ENCODE peak calls at places on chromosomes 6 and 20, in eight cellular contexts. C is K562; I is naive thymus-derived CD4-positive, alpha-beta T cell; J is psoas muscle; V is fibroblast of lung; E is MM.1S; X is SJSA1; H is A549. L is an unnamed sample.

GRCh38 chr20:8608470-8608869 is 460.4 kb upstream of the PLCB4 start:
- DNase-seq in C (no peak), I (no peak), J (no peak), V (no peak), E (no peak), X (no peak), H (no peak), L (no peak)

GRCh38 chr6:142207265-142207877 is 60.3 kb downstream of the VTA1 start:
- DNase-seq in C (peak; percentile 51), I (peak; percentile 42), J (no peak), V (peak; percentile 36), E (peak; percentile 12), X (peak; percentile 48), H (peak; percentile 49), L (no peak)

GRCh38 chr6:26175428-26176181 is 88.4 kb downstream of the HFE start:
- DNase-seq in C (peak; percentile 68), I (peak; percentile 75), J (no peak), V (peak; percentile 66), E (peak; percentile 73), X (no peak), H (peak; percentile 72), L (peak; percentile 50)

GRCh38 chr6:131754088-131754487 is 43.3 kb upstream of the CTAGE9 start:
- DNase-seq in C (no peak), I (no peak), J (no peak), V (peak; percentile 79), E (no peak), X (no peak), H (no peak), L (no peak)

GRCh38 chr6:142087950-142088857 is 44.5 kb upstream of the GJE1 start:
- DNase-seq in C (no peak), I (no peak), J (peak; percentile 10), V (no peak), E (no peak), X (no peak), H (no peak), L (no peak)

GRCh38 chr20:15045246-15045645 is 707.8 kb upstream of the FLRT3 start:
- DNase-seq in C (no peak), I (no peak), J (peak; percentile 43), V (no peak), E (no peak), X (no peak), H (no peak), L (no peak)

GRCh38 chr6:144657691-144658090 is 372.6 kb downstream of the UTRN start:
- DNase-seq in C (no peak), I (no peak), J (no peak), V (peak; percentile 21), E (no peak), X (peak; percentile 96), H (peak; percentile 39), L (no peak)

GRCh38 chr6:147204060-147204785 is at the start of gene STXBP5:
- DNase-seq in C (peak; percentile 37), I (peak; percentile 55), J (peak; percentile 50), V (peak; percentile 60), E (no peak), X (peak; percentile 54), H (peak; percentile 32), L (peak; percentile 10)

GRCh38 chr6:36701401-36701991 is 3.9 kb downstream of the RAB44 start:
- DNase-seq in C (no peak), I (no peak), J (no peak), V (no peak), E (peak; percentile 34), X (no peak), H (no peak), L (no peak)

GRCh38 chr6:72704979-72705378 is 83.1 kb downstream of the KCNQ5 start:
- DNase-seq in C (no peak), I (no peak), J (no peak), V (no peak), E (no peak), X (no peak), H (peak; percentile 6), L (no peak)

GRCh38 chr20:31496761-31497295 is 17.4 kb upstream of the HM13 start:
- DNase-seq in C (no peak), I (no peak), J (peak; percentile 71), V (no peak), E (no peak), X (no peak), H (no peak), L (no peak)

GRCh38 chr6:143107440-143107839 is 46.8 kb downstream of the AIG1 start:
- DNase-seq in C (no peak), I (no peak), J (no peak), V (no peak), E (no peak), X (no peak), H (no peak), L (no peak)

GRCh38 chr20:41697861-41698559 is 79.8 kb upstream of the CHD6 start:
- DNase-seq in C (peak; percentile 45), I (peak; percentile 41), J (no peak), V (peak; percentile 14), E (peak; percentile 58), X (no peak), H (peak; percentile 31), L (no peak)

GRCh38 chr20:60395993-60396392 is 437.8 kb downstream of the CDH26 start:
- DNase-seq in C (no peak), I (no peak), J (no peak), V (no peak), E (peak; percentile 2), X (no peak), H (no peak), L (no peak)

GRCh38 chr6:41358503-41358902 is 23.1 kb downstream of the NCR2 start:
- DNase-seq in C (no peak), I (no peak), J (no peak), V (no peak), E (no peak), X (peak; percentile 26), H (no peak), L (no peak)

DNA sequence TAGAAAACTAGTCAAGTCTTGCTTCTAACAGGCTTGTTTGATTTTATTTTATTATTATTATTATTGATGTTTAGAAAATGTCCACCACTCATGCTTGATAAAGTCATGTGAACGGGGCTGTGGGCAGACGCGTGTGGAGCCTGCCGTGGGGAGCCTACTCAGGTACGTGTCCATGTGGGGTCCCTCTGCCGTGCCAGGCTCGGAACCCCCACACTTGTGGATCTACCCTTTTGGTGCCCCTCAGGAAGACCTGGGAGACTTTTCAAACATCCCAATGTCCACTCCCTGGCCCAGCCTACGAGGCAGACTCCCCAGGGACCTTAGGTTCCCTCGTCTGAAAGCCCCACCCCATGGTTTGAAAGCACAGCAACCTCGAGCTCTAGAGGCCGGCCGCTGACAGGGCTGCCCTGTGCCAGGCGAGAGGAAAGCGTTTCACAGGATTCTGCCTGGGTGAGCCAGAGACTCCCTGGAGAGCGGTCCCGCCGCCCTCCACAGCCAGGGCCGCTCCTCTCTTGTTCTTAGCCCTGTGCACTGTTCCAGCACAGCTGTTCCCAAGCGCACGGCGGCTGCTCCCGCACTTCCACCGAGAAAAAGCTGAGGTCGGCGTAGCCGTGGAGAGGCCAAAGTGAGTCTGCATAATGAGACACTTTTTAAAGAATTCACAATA is 249.7 kb downstream of the TTLL2 start:
- DNase-seq in C (no peak), I (no peak), J (no peak), V (no peak), E (no peak), X (no peak), H (no peak), L (no peak)
- H3K9me3 ChIP-seq in C (no peaks in the 10 kb centered on the region), I (no peaks in the 10 kb centered on the region), J (no peaks in the 10 kb centered on the region), V (no peaks in the 10 kb centered on the region), E (no peaks in the 10 kb centered on the region), X (no peaks in the 10 kb centered on the region), H (no peaks in the 10 kb centered on the region), L (no peaks in the 10 kb centered on the region)

GRCh38 chr6:164122109-164122508 is 707.6 kb downstream of the QKI start:
- DNase-seq in C (no peak), I (no peak), J (no peak), V (no peak), E (no peak), X (no peak), H (no peak), L (no peak)

GRCh38 chr6:164124473-164124872 is 710.0 kb downstream of the QKI start:
- DNase-seq in C (no peak), I (no peak), J (no peak), V (no peak), E (no peak), X (no peak), H (no peak), L (no peak)

GRCh38 chr6:164121527-164121926 is 707.0 kb downstream of the QKI start:
- DNase-seq in C (no peak), I (no peak), J (no peak), V (no peak), E (no peak), X (no peak), H (no peak), L (no peak)

GRCh38 chr6:164129218-164129617 is 714.7 kb downstream of the QKI start:
- DNase-seq in C (no peak), I (no peak), J (no peak), V (no peak), E (no peak), X (no peak), H (no peak), L (no peak)

DNA sequence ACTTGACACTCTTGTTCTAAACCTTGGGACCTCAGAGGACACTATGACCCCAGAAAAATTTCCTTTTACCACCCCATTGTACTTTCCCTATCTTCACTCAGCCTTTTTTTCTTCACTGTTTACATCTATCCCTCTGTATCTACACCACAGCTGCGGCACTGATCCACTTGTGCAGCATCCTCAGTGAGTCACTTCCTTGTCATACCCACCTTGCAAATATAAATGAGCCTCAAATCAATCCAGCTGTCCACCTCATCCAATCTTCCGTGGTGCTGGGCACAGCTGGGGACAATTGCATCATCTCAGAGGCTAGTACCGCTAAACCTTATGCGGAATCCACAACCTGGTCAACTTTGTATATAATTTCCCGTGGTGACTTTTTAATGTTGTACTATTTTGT is 710.5 kb downstream of the QKI start:
- DNase-seq in C (no peak), I (no peak), J (no peak), V (peak; percentile 1), E (no peak), X (no peak), H (no peak), L (no peak)
- H3K9me3 ChIP-seq in C (no peaks in the 10 kb centered on the region), I (no peaks in the 10 kb centered on the region), J (no peaks in the 10 kb centered on the region), V (no peaks in the 10 kb centered on the region), E (no peaks in the 10 kb centered on the region), X (no peaks in the 10 kb centered on the region), H (no peaks in the 10 kb centered on the region), L (no peaks in the 10 kb centered on the region)

GRCh38 chr6:159606786-159607185 is 86.3 kb downstream of the SOD2 start:
- DNase-seq in C (no peak), I (no peak), J (no peak), V (peak; percentile 7), E (no peak), X (no peak), H (no peak), L (no peak)

GRCh38 chr6:159604443-159604956 is 88.5 kb downstream of the SOD2 start:
- DNase-seq in C (no peak), I (no peak), J (no peak), V (no peak), E (no peak), X (no peak), H (no peak), L (no peak)

GRCh38 chr6:159602370-159603185 is 90.5 kb downstream of the SOD2 start:
- DNase-seq in C (no peak), I (no peak), J (no peak), V (peak; percentile 3), E (no peak), X (no peak), H (no peak), L (no peak)

GRCh38 chr6:159601211-159601610 is 91.8 kb downstream of the SOD2 start:
- DNase-seq in C (no peak), I (no peak), J (no peak), V (no peak), E (no peak), X (no peak), H (no peak), L (no peak)
- H3K9me3 ChIP-seq in C (no peaks in the 10 kb centered on the region), I (no peaks in the 10 kb centered on the region), J (no peaks in the 10 kb centered on the region), V (no peaks in the 10 kb centered on the region), E (no peaks in the 10 kb centered on the region), X (no peaks in the 10 kb centered on the region), H (no peaks in the 10 kb centered on the region), L (no peaks in the 10 kb centered on the region)

GRCh38 chr6:165096868-165097267 is 212.5 kb downstream of the C6orf118 start:
- DNase-seq in C (no peak), I (no peak), J (no peak), V (peak; percentile 11), E (no peak), X (no peak), H (no peak), L (no peak)
- H3K9me3 ChIP-seq in C (no peaks in the 10 kb centered on the region), I (no peaks in the 10 kb centered on the region), J (peaks cover 5% of the 10 kb centered on the region), V (no peaks in the 10 kb centered on the region), E (no peaks in the 10 kb centered on the region), X (peaks cover 11% of the 10 kb centered on the region), H (no peaks in the 10 kb centered on the region), L (no peaks in the 10 kb centered on the region)

L was measured in T-helper 17 cell.